ENCODE peak calls at places on chromosomes 3 and 15, in seven cellular contexts. K is SHP77, C is smooth muscle cell of the brain vasculature, Z is fibroblast of lung, R is AG04449, H is NCI-H524, Q is GM04503. S is an unnamed sample.

GRCh38 chr15:69685524-69686452 is 233.2 kb downstream of the RPLP1 start:
- DNase-seq in K (no peak), C (no peak), Z (no peak), R (no peak), Q (no peak), H (peak; percentile 17), S (no peak)

GRCh38 chr15:84883916-84884781 is at the start of gene SLC28A1:
- DNase-seq in R (no peak), Z (no peak), C (no peak), H (no peak), Q (no peak), K (no peak), S (no peak)

GRCh38 chr3:32963871-32964270 is 12.4 kb downstream of the CCR4 start:
- DNase-seq in H (no peak), Z (no peak), K (no peak), Q (no peak), R (no peak), C (no peak), S (no peak)

GRCh38 chr3:194134757-194135515 is 1.0 kb upstream of the HES1 start:
- DNase-seq in C (no peak), R (peak; percentile 85), H (peak; percentile 94), Q (no peak), K (peak; percentile 84), Z (peak; percentile 98), S (peak; percentile 89)

GRCh38 chr3:21893250-21893649 is 142.2 kb upstream of the ZNF385D start:
- DNase-seq in R (no peak), Z (peak; percentile 68), Q (no peak), C (no peak), H (no peak), K (no peak), S (peak; percentile 33)

GRCh38 chr3:13148126-13148525 is 74.9 kb upstream of the IQSEC1 start:
- DNase-seq in R (no peak), H (no peak), K (no peak), C (no peak), Z (no peak), Q (no peak), S (no peak)

GRCh38 chr15:70339551-70340517 is 242.1 kb upstream of the TLE3 start:
- DNase-seq in K (peak; percentile 29), R (no peak), Z (peak; percentile 67), H (peak; percentile 98), Q (peak; percentile 34), C (no peak), S (peak; percentile 28)

GRCh38 chr15:81336568-81336967 is 12.6 kb upstream of the STARD5 start:
- DNase-seq in R (no peak), C (no peak), Z (peak; percentile 44), H (no peak), K (no peak), Q (no peak), S (no peak)

GRCh38 chr3:157782236-157782635 is 279.0 kb upstream of the VEPH1 start:
- DNase-seq in R (no peak), K (no peak), C (no peak), H (no peak), Q (no peak), Z (peak; percentile 56), S (no peak)

GRCh38 chr3:71139501-71139900 is 444.0 kb downstream of the FOXP1 start:
- DNase-seq in H (no peak), K (no peak), Z (no peak), R (no peak), Q (no peak), C (no peak), S (no peak)

GRCh38 chr3:168154101-168154500 is 58.4 kb upstream of the GOLIM4 start:
- DNase-seq in R (no peak), Z (no peak), H (no peak), C (no peak), Q (no peak), K (no peak), S (no peak)

GRCh38 chr3:169662215-169663070 is 1.1 kb downstream of the MECOM start:
- DNase-seq in R (no peak), Z (peak; percentile 70), Q (no peak), C (no peak), K (peak; percentile 59), H (peak; percentile 91), S (no peak)

GRCh38 chr3:50405249-50405648 is 45.9 kb upstream of the TMEM115 start:
- DNase-seq in K (no peak), Z (no peak), C (no peak), R (no peak), Q (no peak), H (no peak), S (no peak)

GRCh38 chr15:54990793-54991192 is 205.9 kb downstream of the RSL24D1 start:
- DNase-seq in H (peak; percentile 12), K (no peak), Q (no peak), C (no peak), Z (no peak), R (no peak), S (no peak)